ENCODE peak calls at places on chromosomes 16 and 17, in four cellular contexts. G is IMR-90, N is GM06990, U is AG09309. Q is an unnamed sample.

GRCh38 chr16:81711609-81712329 is 67.3 kb upstream of the PLCG2 start:
- DNase-seq in G (peak), N (no peak), U (peak), Q (peak)

GRCh38 chr16:1980026-1980769 is 1.1 kb downstream of the NOXO1 start:
- DNase-seq in G (no peak), N (no peak), U (no peak), Q (no peak)

GRCh38 chr17:51496378-51496777 is 236.0 kb downstream of the UTP18 start:
- DNase-seq in G (no peak), N (no peak), U (no peak), Q (no peak)

GRCh38 chr17:1640329-1641064 is 5.0 kb downstream of the SCARF1 start:
- DNase-seq in G (no peak), N (no peak), U (no peak), Q (no peak)

GRCh38 chr16:7405166-7405565 is 72.5 kb downstream of the RBFOX1 start:
- DNase-seq in G (no peak), N (no peak), U (no peak), Q (no peak)

GRCh38 chr17:66301864-66302741 is at the start of gene PRKCA:
- DNase-seq in G (peak), N (peak), U (no peak), Q (peak)

GRCh38 chr16:55871411-55872038 is 3.6 kb downstream of the CES5A start:
- DNase-seq in G (no peak), N (no peak), U (no peak), Q (no peak)

GRCh38 chr17:15900871-15901270 is 44.1 kb upstream of the ADORA2B start:
- DNase-seq in G (no peak), N (peak), U (no peak), Q (no peak)

GRCh38 chr17:81665205-81666091 is 957 bp downstream of the OXLD1 start:
- DNase-seq in G (peak), N (peak), U (no peak), Q (peak)

GRCh38 chr16:2206780-2207433 is 1.7 kb downstream of the MLST8 start:
- DNase-seq in G (no peak), N (no peak), U (no peak), Q (no peak)

GRCh38 chr17:15279011-15279477 is 13.9 kb upstream of the PMP22 start:
- DNase-seq in G (peak), N (no peak), U (peak), Q (no peak)

GRCh38 chr17:72393553-72393952 is 272.7 kb downstream of the SOX9 start:
- DNase-seq in G (peak), N (no peak), U (no peak), Q (peak)

GRCh38 chr16:11799509-11800384 is 2.7 kb upstream of the ZC3H7A start:
- DNase-seq in G (no peak), N (no peak), U (no peak), Q (no peak)

GRCh38 chr16:31093132-31093703 is 1.4 kb downstream of the VKORC1 start:
- DNase-seq in G (peak), N (no peak), U (no peak), Q (peak)

GRCh38 chr17:79645022-79645776 is 34.3 kb upstream of the RBFOX3 start:
- DNase-seq in G (no peak), N (no peak), U (no peak), Q (no peak)

GRCh38 chr17:58324409-58325288 is 3.9 kb downstream of the TSPOAP1 start:
- DNase-seq in G (peak), N (peak), U (no peak), Q (no peak)

GRCh38 chr16:85415196-85415988 is 197.7 kb upstream of the GSE1 start:
- DNase-seq in G (no peak), N (no peak), U (no peak), Q (no peak)

GRCh38 chr17:77145635-77146632 is 5.2 kb downstream of the SEC14L1 start:
- DNase-seq in G (peak), N (peak), U (no peak), Q (peak)

GRCh38 chr17:18191967-18192366 is 8.3 kb downstream of the ALKBH5 start:
- DNase-seq in G (no peak), N (no peak), U (no peak), Q (no peak)

GRCh38 chr16:84985079-84986065 is 26.0 kb downstream of the ZDHHC7 start:
- DNase-seq in G (peak), N (no peak), U (peak), Q (peak)

GRCh38 chr16:70453891-70454220 is 539 bp upstream of the FCSK start:
- DNase-seq in G (no peak), N (no peak), U (no peak), Q (no peak)

GRCh38 chr17:82237083-82237745 is 8.4 kb downstream of the SLC16A3 start:
- DNase-seq in G (no peak), N (peak), U (no peak), Q (no peak)

GRCh38 chr17:76733618-76733957 is 3.5 kb downstream of the SRSF2 start:
- DNase-seq in G (no peak), N (no peak), U (no peak), Q (no peak)

GRCh38 chr16:21101631-21102420 is 48.8 kb downstream of the DNAH3 start:
- DNase-seq in G (peak), N (no peak), U (no peak), Q (peak)

DNA sequence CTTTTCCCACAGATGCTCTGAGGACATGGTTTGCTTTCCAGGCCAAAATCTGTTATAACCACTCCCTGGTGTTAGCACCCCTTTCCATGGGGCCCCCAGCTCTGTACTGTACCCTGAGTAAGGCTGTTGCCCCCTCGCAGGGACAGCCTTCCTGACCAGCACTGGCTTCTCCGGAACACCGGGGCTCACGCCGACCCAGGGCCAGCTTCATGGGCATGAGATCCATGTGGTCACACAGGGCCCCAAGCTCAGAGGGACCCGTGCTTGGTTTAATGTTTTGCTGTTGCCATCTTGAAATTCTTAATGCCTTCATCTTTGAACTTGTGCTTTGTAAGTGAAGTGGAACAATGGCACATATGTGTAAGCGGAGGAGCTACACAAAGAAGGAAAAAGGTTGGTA is 63.9 kb downstream of the SDK2 start:
- DNase-seq in G (no peak), N (no peak), U (no peak), Q (no peak)
- TF ChIP-seq CTCF in G (no peak), N (no peak), U (no peak), Q (no peak)

GRCh38 chr17:75346906-75347305 is 57.7 kb upstream of the SLC25A19 start:
- DNase-seq in G (peak), N (no peak), U (peak), Q (no peak)
- H3K4me3 ChIP-seq in G (no peak), N (peak), U (no peak), Q (no peak)

DNA sequence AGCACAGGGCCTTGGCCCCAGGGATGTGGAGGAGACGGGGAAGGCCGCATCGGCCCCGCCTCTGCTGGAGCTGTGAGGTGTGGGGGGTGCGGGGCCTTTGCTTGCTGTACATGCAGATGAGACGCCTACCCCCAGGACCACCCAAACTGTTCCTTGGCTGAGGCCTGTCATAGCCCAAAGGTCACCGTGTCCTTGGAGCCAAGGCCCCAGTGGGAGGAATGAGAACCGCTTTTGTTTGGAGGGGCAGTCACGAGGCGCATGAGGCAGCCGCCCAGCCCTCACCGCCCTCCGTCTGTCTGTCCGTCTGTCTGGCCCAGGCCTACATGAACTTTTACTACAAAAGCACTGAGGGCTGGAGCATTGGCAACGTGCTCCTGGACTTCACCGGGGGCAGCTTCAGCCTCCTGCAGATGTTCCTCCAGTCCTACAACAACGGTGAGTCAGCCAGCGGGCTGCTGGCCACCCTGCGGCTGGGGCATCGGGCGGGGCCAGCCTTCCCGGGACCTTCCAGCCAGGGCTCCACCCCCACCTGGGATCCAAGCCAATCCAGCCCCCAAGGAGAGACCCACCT is 8.8 kb downstream of the TAX1BP3 start:
- DNase-seq in G (peak), N (no peak), U (peak), Q (peak)
- TF ChIP-seq CTCF in G (no peak), N (no peak), U (peak), Q (peak)

DNA sequence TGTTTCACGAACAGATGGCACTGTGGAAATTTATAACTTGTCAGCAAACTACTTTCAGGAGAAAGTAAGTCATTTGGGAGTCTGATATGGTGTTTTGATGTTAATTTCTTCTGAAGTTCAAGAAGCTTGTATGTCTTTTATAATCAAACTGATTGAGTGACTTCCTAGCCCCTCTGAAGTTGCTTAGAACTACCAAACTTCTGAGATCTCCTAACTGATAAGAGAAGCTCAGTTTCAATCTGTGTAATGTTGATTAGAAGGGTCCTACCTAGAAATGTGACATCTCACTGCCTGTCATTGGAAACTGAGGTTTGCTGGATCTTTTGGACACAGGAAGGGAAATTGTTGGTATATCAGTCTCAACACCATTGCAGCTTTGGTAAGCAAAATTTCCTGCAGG is 1.1 kb downstream of the UTP4 start:
- DNase-seq in G (no peak), N (no peak), U (no peak), Q (no peak)
- H3K4me3 ChIP-seq in G (peak), N (peak), U (peak), Q (no peak)

GRCh38 chr16:8905795-8906591 is 23.8 kb downstream of the LITAFD start:
- DNase-seq in G (no peak), N (no peak), U (no peak), Q (no peak)

GRCh38 chr16:8903004-8903403 is 20.9 kb downstream of the LITAFD start:
- DNase-seq in G (no peak), N (no peak), U (no peak), Q (no peak)

GRCh38 chr16:8907096-8907495 is 24.9 kb downstream of the LITAFD start:
- DNase-seq in G (no peak), N (no peak), U (no peak), Q (no peak)

GRCh38 chr16:8904018-8904430 is 21.9 kb downstream of the LITAFD start:
- DNase-seq in G (no peak), N (no peak), U (no peak), Q (no peak)

DNA sequence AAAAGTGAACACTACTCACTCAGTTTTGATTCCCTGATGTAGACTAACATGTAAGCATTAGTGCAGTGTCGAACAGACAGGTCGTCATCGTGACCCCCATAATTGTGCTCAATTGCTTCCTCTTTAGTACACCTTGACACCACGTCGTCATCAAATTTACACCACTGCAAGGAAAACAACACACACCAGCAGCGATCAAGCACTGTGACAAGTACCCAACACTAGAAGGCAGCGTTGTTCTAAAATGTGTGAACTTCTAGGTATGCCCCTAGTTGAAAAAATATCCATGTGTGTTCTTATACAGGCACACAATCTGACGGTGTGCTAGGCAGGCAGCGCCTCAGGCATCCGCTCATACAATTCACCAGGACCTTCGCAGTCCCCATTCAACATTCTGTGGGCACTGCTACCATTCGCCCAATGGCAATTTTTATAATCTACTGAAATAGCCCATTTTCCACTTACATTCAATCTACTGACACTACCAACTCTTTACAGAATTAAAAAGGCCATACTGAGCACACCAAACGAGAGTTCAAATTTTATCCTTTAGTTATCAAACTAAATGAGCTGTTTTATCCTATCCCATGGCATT is 23.1 kb downstream of the LITAFD start:
- DNase-seq in G (peak), N (no peak), U (no peak), Q (peak)
- TF ChIP-seq CTCF in G (peak), N (peak), U (peak), Q (peak)

Q was measured in cardiac fibroblast.